ENCODE peak calls at places on chromosome 5, in four cellular contexts. F is neural progenitor cell, I is GM23248, M is A673. V is an unnamed sample.

GRCh38 chr5:160165137-160166068 is 46.2 kb upstream of the PWWP2A start:
- DNase-seq in F (peak), I (peak), M (peak), V (peak)

GRCh38 chr5:72888595-72888994 is 67.2 kb upstream of the FCHO2 start:
- DNase-seq in F (no peak), I (no peak), M (no peak), V (no peak)

GRCh38 chr5:66324357-66324756 is 180.3 kb downstream of the SREK1 start:
- DNase-seq in F (no peak), I (no peak), M (no peak), V (no peak)

GRCh38 chr5:87229780-87230179 is 37.9 kb upstream of the RASA1 start:
- DNase-seq in F (no peak), I (peak), M (no peak), V (no peak)

GRCh38 chr5:59065551-59065950 is 482.7 kb downstream of the RAB3C start:
- DNase-seq in F (no peak), I (peak), M (no peak), V (no peak)

GRCh38 chr5:53123702-53124101 is 14.1 kb upstream of the MOCS2 start:
- DNase-seq in F (no peak), I (peak), M (peak), V (no peak)

GRCh38 chr5:93831449-93831848 is 90.0 kb upstream of the POU5F2 start:
- DNase-seq in F (no peak), I (peak), M (peak), V (no peak)

GRCh38 chr5:140480310-140481014 is 67.0 kb upstream of the EIF4EBP3 start:
- DNase-seq in F (no peak), I (peak), M (peak), V (no peak)

GRCh38 chr5:94857119-94857518 is 238.7 kb downstream of the SLF1 start:
- DNase-seq in F (no peak), I (no peak), M (peak), V (no peak)

GRCh38 chr5:150618588-150619281 is 21.7 kb upstream of the SYNPO start:
- DNase-seq in F (no peak), I (no peak), M (peak), V (no peak)

GRCh38 chr5:132413567-132413966 is 44.1 kb downstream of the SLC22A5 start:
- DNase-seq in F (no peak), I (no peak), M (no peak), V (no peak)

GRCh38 chr5:41511241-41511640 is 840 bp upstream of the PLCXD3 start:
- DNase-seq in F (no peak), I (no peak), M (no peak), V (no peak)

GRCh38 chr5:124460000-124460399 is 286.4 kb downstream of the ZNF608 start:
- DNase-seq in F (no peak), I (no peak), M (no peak), V (no peak)

GRCh38 chr5:125125031-125125823 is 378.8 kb upstream of the ZNF608 start:
- DNase-seq in F (no peak), I (no peak), M (no peak), V (no peak)

GRCh38 chr5:140632366-140633080 is 452 bp downstream of the CD14 start:
- DNase-seq in F (no peak), I (peak), M (peak), V (peak)

GRCh38 chr5:65800775-65801174 is 78.8 kb downstream of the NLN start:
- DNase-seq in F (no peak), I (peak), M (no peak), V (no peak)

GRCh38 chr5:1521671-1522600 is 1.8 kb downstream of the LPCAT1 start:
- DNase-seq in F (peak), I (peak), M (peak), V (peak)

GRCh38 chr5:90941002-90941720 is 382.6 kb downstream of the ADGRV1 start:
- DNase-seq in F (no peak), I (no peak), M (peak), V (no peak)

GRCh38 chr5:174419523-174420132 is 304.8 kb upstream of the MSX2 start:
- DNase-seq in F (peak), I (peak), M (peak), V (peak)

GRCh38 chr5:174423538-174423937 is 300.8 kb upstream of the MSX2 start:
- DNase-seq in F (no peak), I (no peak), M (no peak), V (no peak)

GRCh38 chr5:174421408-174421805 is 303.0 kb upstream of the MSX2 start:
- DNase-seq in F (no peak), I (no peak), M (no peak), V (no peak)

GRCh38 chr5:174420651-174421407 is 303.6 kb upstream of the MSX2 start:
- DNase-seq in F (no peak), I (no peak), M (no peak), V (no peak)

GRCh38 chr5:174418809-174419522 is 305.4 kb upstream of the MSX2 start:
- DNase-seq in F (peak), I (peak), M (no peak), V (peak)
- TF ChIP-seq EZH2 in F (no peak), I (no peak), M (no peak), V (no peak)

GRCh38 chr5:180592176-180592575 is 877 bp upstream of the SCGB3A1 start:
- DNase-seq in F (no peak), I (no peak), M (no peak), V (no peak)

GRCh38 chr5:180589771-180590542 is 1.3 kb downstream of the SCGB3A1 start:
- DNase-seq in F (peak), I (no peak), M (no peak), V (peak)

GRCh38 chr5:180591249-180591887 is at the start of gene SCGB3A1:
- DNase-seq in F (peak), I (peak), M (no peak), V (peak)

GRCh38 chr5:180593446-180594206 is 2.3 kb upstream of the SCGB3A1 start:
- DNase-seq in F (no peak), I (no peak), M (no peak), V (no peak)

GRCh38 chr5:180590543-180591248 is 603 bp downstream of the SCGB3A1 start:
- DNase-seq in F (peak), I (no peak), M (no peak), V (peak)
- TF ChIP-seq EZH2 in F (peak), I (peak), M (peak), V (peak)

GRCh38 chr5:88682797-88683496 is 200.0 kb downstream of the MEF2C start:
- DNase-seq in F (no peak), I (no peak), M (no peak), V (peak)

GRCh38 chr5:88683506-88684135 is 199.4 kb downstream of the MEF2C start:
- DNase-seq in F (peak), I (peak), M (peak), V (peak)

GRCh38 chr5:88679638-88680037 is 203.3 kb downstream of the MEF2C start:
- DNase-seq in F (peak), I (no peak), M (no peak), V (peak)

GRCh38 chr5:88680253-88681132 is 202.5 kb downstream of the MEF2C start:
- DNase-seq in F (peak), I (peak), M (peak), V (peak)

GRCh38 chr5:88681402-88681801 is 201.6 kb downstream of the MEF2C start:
- DNase-seq in F (no peak), I (no peak), M (no peak), V (no peak)
- TF ChIP-seq EZH2 in F (peak), I (no peak), M (no peak), V (no peak)

DNA sequence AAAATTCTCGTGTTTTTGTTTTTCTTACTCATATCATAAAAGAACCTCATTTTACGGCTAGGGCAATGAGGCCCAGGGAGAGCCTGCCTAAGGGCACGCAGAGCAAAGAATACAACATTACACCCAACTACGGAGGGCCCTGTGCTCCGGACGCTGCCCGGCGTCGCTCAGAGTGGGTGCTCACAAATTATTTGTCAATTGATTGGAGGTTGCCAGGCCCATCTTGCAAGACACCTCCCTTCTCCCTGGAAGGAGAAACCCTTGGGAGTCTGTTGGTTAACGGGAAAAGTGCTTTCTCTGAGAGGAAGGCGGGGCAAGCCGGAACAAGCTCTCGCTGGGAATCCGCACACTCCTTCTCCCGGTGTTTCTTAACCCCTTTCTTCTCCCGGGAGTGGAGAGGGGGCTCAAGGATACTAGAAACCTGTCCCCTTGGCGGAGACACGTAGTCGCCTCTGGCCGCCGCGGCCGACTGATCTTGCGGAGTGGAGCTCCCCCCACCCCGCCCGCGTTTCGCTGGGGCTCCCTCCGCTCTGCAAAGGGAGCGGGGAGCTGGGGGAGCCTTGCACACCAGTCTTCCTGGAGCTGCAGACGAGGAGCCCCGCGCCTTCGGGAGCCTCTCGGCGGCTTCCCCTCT is 599.3 kb upstream of the SGCD start:
- DNase-seq in F (peak), I (peak), M (peak), V (peak)
- TF ChIP-seq EZH2 in F (peak), I (no peak), M (no peak), V (peak)

GRCh38 chr5:176732306-176732705 is 78.1 kb upstream of the UNC5A start:
- DNase-seq in F (no peak), I (no peak), M (no peak), V (no peak)
- TF ChIP-seq EZH2 in F (no peak), I (no peak), M (no peak), V (no peak)

GRCh38 chr5:177403194-177403825 is 2.8 kb upstream of the PFN3 start:
- DNase-seq in F (peak), I (peak), M (peak), V (peak)
- TF ChIP-seq EZH2 in F (peak), I (peak), M (no peak), V (peak)

DNA sequence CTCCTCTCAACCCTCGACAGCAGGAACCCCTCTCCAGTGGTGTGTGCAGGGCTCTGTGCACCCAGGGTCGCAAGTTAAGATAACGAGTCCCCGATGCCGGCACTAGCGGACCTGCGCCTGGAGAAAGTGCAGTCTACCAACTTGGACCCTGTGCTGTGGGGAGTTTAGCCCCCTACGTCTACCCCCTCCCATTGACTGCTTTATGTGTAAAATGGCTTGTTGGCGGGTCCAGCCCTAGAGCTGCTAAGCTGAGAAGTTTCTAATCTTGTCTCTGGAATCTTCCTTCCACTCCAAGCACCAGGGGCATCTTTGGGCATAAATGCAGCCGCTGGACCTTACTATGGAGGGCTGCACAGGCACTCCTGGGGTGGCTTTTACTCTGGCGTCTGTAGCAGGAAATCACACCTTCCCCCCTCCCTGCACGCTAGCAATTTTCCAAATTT is 7.1 kb upstream of the PITX1 start:
- DNase-seq in F (no peak), I (no peak), M (no peak), V (no peak)
- TF ChIP-seq EZH2 in F (peak), I (peak), M (no peak), V (peak)

DNA sequence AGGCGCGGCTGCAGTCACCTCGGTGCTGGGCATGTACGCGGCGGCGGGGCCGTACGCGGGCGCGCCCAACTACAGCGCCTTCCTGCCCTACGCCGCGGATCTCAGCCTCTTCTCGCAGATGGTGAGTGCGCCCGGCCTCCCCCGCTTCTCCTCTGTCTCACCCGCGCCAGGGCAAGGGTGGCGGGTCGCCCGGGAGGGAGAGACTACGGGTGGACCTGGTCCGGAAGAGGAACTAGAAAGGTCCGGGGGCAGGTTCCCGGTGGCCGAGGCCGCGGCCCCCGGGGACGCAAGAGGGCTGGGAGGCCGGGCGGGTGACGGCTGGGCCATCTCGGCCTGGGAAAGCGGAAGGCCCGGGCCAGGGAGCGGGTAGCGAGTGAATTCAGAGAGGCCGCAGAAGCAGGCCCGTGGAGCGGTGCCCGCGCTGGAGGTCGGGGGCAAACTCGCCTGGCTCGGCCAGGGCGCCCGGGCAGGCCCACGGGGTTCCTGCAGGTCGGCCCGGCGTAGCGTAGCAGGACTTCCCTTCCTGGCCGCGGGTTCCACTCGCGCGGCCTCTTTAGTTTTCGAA is 711 bp downstream of the IRX1 start:
- DNase-seq in F (peak), I (peak), M (no peak), V (peak)
- TF ChIP-seq EZH2 in F (peak), I (no peak), M (no peak), V (peak)

GRCh38 chr5:176742246-176743105 is 67.9 kb upstream of the UNC5A start:
- DNase-seq in F (no peak), I (no peak), M (no peak), V (no peak)

GRCh38 chr5:176743136-176743827 is 67.1 kb upstream of the UNC5A start:
- DNase-seq in F (peak), I (peak), M (no peak), V (peak)

GRCh38 chr5:176744584-176744965 is 65.8 kb upstream of the UNC5A start:
- DNase-seq in F (peak), I (no peak), M (no peak), V (peak)

GRCh38 chr5:176741566-176742211 is 68.7 kb upstream of the UNC5A start:
- DNase-seq in F (no peak), I (no peak), M (no peak), V (no peak)

DNA sequence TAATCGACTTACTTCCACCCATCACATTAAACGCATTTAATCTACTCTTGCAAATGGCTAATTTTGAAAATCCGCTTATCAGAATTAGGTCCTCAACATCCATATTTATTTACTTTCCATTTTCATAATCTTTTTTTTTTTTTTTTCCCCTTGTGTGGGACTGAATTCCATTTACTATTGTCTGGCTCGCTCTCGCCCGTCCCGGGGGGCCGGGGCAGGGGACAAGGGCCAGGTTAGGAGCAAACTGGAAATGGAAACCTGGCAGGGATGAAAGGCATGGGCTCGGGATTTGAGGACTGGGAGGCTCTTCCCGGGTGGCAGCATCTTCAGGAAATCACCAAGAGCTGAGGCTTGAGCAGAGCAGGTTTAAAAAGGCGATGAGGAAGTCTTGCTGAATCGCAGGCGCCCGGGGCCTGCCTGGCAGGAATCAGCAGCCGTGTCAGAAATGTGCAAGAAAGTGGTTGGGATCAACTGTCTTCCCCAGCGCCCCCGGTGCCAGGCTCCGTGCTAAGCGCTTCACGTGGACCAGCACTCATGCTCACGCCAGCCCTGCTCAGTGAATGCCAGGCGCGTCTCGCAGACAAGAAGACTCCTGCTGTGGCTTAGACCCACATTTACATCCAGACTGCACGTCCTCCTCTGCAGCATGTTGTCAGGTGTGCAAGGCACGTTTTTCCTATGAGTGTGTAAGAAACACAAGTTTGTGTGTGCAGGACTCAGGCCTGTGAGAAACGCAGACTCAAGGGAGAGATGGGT is 66.4 kb upstream of the UNC5A start:
- DNase-seq in F (no peak), I (no peak), M (no peak), V (no peak)
- TF ChIP-seq EZH2 in F (peak), I (peak), M (no peak), V (no peak)

DNA sequence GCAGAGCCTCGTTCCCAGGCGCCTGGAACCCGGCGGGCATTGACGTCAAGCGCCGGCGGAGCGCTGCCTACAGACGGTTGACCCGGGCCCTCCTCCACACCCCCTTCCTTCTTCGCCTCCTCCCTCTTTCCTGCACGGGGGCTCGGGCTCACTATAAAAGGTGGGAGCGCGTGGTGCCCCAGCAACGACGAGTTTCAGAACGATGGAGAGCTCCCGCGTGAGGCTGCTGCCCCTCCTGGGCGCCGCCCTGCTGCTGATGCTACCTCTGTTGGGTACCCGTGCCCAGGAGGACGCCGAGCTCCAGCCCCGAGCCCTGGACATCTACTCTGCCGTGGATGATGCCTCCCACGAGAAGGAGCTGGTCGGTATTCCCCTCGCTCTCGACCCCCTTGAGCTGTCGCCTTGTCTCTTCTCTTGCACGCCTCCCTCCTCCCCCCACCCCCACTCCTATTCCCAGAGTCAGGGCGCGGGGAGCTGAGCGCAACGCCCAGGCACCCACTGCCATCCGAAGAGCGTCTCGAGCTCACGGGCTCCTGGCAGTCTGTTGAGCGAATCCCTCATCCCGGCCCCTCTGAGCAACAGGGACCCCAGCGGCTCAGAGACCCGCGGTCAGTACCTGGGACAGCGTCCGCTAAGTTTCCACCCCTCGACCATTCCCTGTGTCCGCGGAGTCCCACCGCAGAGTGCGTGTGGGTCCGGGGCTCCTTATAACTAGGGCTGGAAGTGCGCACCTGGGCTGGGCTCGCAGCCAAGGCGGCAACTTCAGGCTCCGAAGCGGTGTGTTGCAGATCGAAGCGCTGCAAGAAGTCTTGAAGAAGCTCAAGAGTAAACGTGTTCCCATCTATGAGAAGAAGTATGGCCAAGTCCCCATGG is at the start of gene CARTPT:
- DNase-seq in F (peak), I (peak), M (peak), V (peak)
- TF ChIP-seq EZH2 in F (no peak), I (no peak), M (no peak), V (no peak)

V was measured in GM23338.